ENCODE peak calls at places on chromosomes 11 and 22, in four cellular contexts. One of them, this sample, is unnamed. For H3K36me3, the result is how much of the 10 kb centered on the place peaks cover.

GRCh38 chr11:110095554-110095953 is 2.4 kb downstream of the ZC3H12C start:
- DNase-seq in cardiac muscle cell: no peak
- DNase-seq in adrenal gland: peak
- DNase-seq in breast epithelium: peak
- DNase-seq in this sample: no peak

GRCh38 chr11:112961146-112961668 is at the start of gene NCAM1:
- DNase-seq in cardiac muscle cell: peak
- DNase-seq in adrenal gland: peak
- DNase-seq in breast epithelium: no peak
- DNase-seq in this sample: peak

GRCh38 chr11:62542111-62542745 is 4.4 kb downstream of the AHNAK start:
- DNase-seq in cardiac muscle cell: no peak
- DNase-seq in adrenal gland: no peak
- DNase-seq in breast epithelium: no peak
- DNase-seq in this sample: no peak

GRCh38 chr22:20282901-20283673 is 15.0 kb upstream of the RTN4R start:
- DNase-seq in cardiac muscle cell: no peak
- DNase-seq in adrenal gland: no peak
- DNase-seq in breast epithelium: no peak
- DNase-seq in this sample: no peak

GRCh38 chr11:227824-228223 is 8.3 kb downstream of the SIRT3 start:
- DNase-seq in cardiac muscle cell: no peak
- DNase-seq in adrenal gland: no peak
- DNase-seq in breast epithelium: no peak
- DNase-seq in this sample: no peak

GRCh38 chr11:32266611-32267010 is 168.7 kb downstream of the WT1 start:
- DNase-seq in cardiac muscle cell: no peak
- DNase-seq in adrenal gland: no peak
- DNase-seq in breast epithelium: no peak
- DNase-seq in this sample: no peak

GRCh38 chr22:44703269-44703870 is 1.4 kb downstream of the PRR5 start:
- DNase-seq in cardiac muscle cell: no peak
- DNase-seq in adrenal gland: no peak
- DNase-seq in breast epithelium: no peak
- DNase-seq in this sample: no peak

GRCh38 chr11:77308838-77309237 is 7.4 kb upstream of the GDPD4 start:
- DNase-seq in cardiac muscle cell: no peak
- DNase-seq in adrenal gland: no peak
- DNase-seq in breast epithelium: no peak
- DNase-seq in this sample: no peak

GRCh38 chr22:35797411-35797810 is 79.7 kb downstream of the APOL5 start:
- DNase-seq in cardiac muscle cell: no peak
- DNase-seq in adrenal gland: no peak
- DNase-seq in breast epithelium: no peak
- DNase-seq in this sample: no peak

GRCh38 chr22:35804421-35804820 is 86.7 kb downstream of the APOL5 start:
- DNase-seq in cardiac muscle cell: no peak
- DNase-seq in adrenal gland: no peak
- DNase-seq in breast epithelium: no peak
- DNase-seq in this sample: no peak

GRCh38 chr22:35808377-35808776 is 90.7 kb downstream of the APOL5 start:
- DNase-seq in cardiac muscle cell: no peak
- DNase-seq in adrenal gland: no peak
- DNase-seq in breast epithelium: no peak
- DNase-seq in this sample: no peak

GRCh38 chr22:35805466-35805865 is 87.8 kb downstream of the APOL5 start:
- DNase-seq in cardiac muscle cell: no peak
- DNase-seq in adrenal gland: no peak
- DNase-seq in breast epithelium: no peak
- DNase-seq in this sample: no peak

GRCh38 chr22:35802885-35803284 is 85.2 kb downstream of the APOL5 start:
- DNase-seq in cardiac muscle cell: no peak
- DNase-seq in adrenal gland: no peak
- DNase-seq in breast epithelium: no peak
- DNase-seq in this sample: no peak
- H3K36me3 ChIP-seq in cardiac muscle cell: under half
- H3K36me3 ChIP-seq in adrenal gland: under half
- H3K36me3 ChIP-seq in breast epithelium: under half
- H3K36me3 ChIP-seq in this sample: under half

GRCh38 chr22:50465066-50465465 is 9.8 kb downstream of the SBF1 start:
- DNase-seq in cardiac muscle cell: no peak
- DNase-seq in adrenal gland: no peak
- DNase-seq in breast epithelium: no peak
- DNase-seq in this sample: peak

GRCh38 chr22:50467773-50468440 is 6.9 kb downstream of the SBF1 start:
- DNase-seq in cardiac muscle cell: no peak
- DNase-seq in adrenal gland: no peak
- DNase-seq in breast epithelium: no peak
- DNase-seq in this sample: peak

GRCh38 chr22:50465531-50465930 is 9.3 kb downstream of the SBF1 start:
- DNase-seq in cardiac muscle cell: no peak
- DNase-seq in adrenal gland: no peak
- DNase-seq in breast epithelium: no peak
- DNase-seq in this sample: peak

GRCh38 chr22:50468626-50469025 is 6.2 kb downstream of the SBF1 start:
- DNase-seq in cardiac muscle cell: no peak
- DNase-seq in adrenal gland: no peak
- DNase-seq in breast epithelium: no peak
- DNase-seq in this sample: peak

DNA sequence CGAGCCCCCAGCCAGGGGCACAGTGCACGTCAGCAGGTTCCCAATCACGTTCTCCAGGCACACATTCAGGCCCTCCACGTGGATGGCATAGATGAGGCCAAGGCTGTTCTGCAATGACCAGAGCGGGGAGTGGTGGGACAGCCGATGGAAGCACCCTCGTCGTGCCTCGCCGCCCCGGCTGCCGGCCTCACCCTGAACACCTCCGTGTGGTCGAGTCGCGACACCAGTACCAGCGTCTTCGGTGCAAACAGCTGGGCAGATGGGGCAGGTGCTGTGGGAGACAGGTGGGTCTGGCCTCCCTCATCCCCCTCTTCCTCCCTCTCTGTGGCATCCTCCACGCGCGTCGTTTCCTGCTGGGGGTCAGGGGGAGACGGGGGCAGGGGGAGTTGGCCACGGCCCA is 7.5 kb downstream of the SBF1 start:
- DNase-seq in cardiac muscle cell: no peak
- DNase-seq in adrenal gland: no peak
- DNase-seq in breast epithelium: no peak
- DNase-seq in this sample: no peak
- H3K36me3 ChIP-seq in cardiac muscle cell: under half
- H3K36me3 ChIP-seq in adrenal gland: half or more
- H3K36me3 ChIP-seq in breast epithelium: under half
- H3K36me3 ChIP-seq in this sample: half or more

DNA sequence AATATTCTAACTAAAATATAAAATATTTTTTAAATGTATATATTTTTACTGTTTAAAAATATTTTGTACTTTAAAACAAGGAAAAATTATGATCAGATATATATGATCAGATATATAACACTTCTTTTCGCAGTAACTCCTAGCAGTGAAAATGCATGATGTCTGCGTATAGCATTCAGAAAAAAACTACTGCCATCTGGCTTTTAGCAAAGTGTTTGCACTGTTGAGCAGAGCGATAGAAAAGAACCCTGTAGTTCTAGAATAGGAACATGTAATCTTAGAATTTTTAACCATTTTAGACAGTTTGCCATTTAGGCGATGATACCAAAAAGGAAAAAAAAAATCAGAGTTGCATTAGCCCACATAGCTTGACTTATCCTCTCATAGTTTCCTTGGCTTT is 370.4 kb upstream of the ANO3 start:
- DNase-seq in cardiac muscle cell: no peak
- DNase-seq in adrenal gland: no peak
- DNase-seq in breast epithelium: no peak
- DNase-seq in this sample: no peak
- H3K36me3 ChIP-seq in cardiac muscle cell: under half
- H3K36me3 ChIP-seq in adrenal gland: under half
- H3K36me3 ChIP-seq in breast epithelium: under half
- H3K36me3 ChIP-seq in this sample: under half

GRCh38 chr11:57792870-57793269 is 31.3 kb downstream of the CTNND1 start:
- DNase-seq in cardiac muscle cell: no peak
- DNase-seq in adrenal gland: no peak
- DNase-seq in breast epithelium: no peak
- DNase-seq in this sample: no peak
- H3K36me3 ChIP-seq in cardiac muscle cell: under half
- H3K36me3 ChIP-seq in adrenal gland: under half
- H3K36me3 ChIP-seq in breast epithelium: under half
- H3K36me3 ChIP-seq in this sample: under half

GRCh38 chr22:41650821-41651220 is 29.7 kb downstream of the XRCC6 start:
- DNase-seq in cardiac muscle cell: no peak
- DNase-seq in adrenal gland: no peak
- DNase-seq in breast epithelium: no peak
- DNase-seq in this sample: no peak

GRCh38 chr22:41647771-41648170 is 26.7 kb downstream of the XRCC6 start:
- DNase-seq in cardiac muscle cell: no peak
- DNase-seq in adrenal gland: no peak
- DNase-seq in breast epithelium: no peak
- DNase-seq in this sample: no peak

GRCh38 chr22:41654322-41654721 is 33.2 kb downstream of the XRCC6 start:
- DNase-seq in cardiac muscle cell: no peak
- DNase-seq in adrenal gland: no peak
- DNase-seq in breast epithelium: no peak
- DNase-seq in this sample: no peak

GRCh38 chr22:41648431-41648830 is 27.3 kb downstream of the XRCC6 start:
- DNase-seq in cardiac muscle cell: no peak
- DNase-seq in adrenal gland: no peak
- DNase-seq in breast epithelium: no peak
- DNase-seq in this sample: no peak

GRCh38 chr22:41650229-41650628 is 29.1 kb downstream of the XRCC6 start:
- DNase-seq in cardiac muscle cell: no peak
- DNase-seq in adrenal gland: no peak
- DNase-seq in breast epithelium: no peak
- DNase-seq in this sample: no peak
- H3K36me3 ChIP-seq in cardiac muscle cell: half or more
- H3K36me3 ChIP-seq in adrenal gland: half or more
- H3K36me3 ChIP-seq in breast epithelium: under half
- H3K36me3 ChIP-seq in this sample: half or more

GRCh38 chr11:68933605-68934320 is 30.1 kb downstream of the IGHMBP2 start:
- DNase-seq in cardiac muscle cell: no peak
- DNase-seq in adrenal gland: no peak
- DNase-seq in breast epithelium: no peak
- DNase-seq in this sample: no peak
- H3K36me3 ChIP-seq in cardiac muscle cell: under half
- H3K36me3 ChIP-seq in adrenal gland: half or more
- H3K36me3 ChIP-seq in breast epithelium: under half
- H3K36me3 ChIP-seq in this sample: half or more

This sample was measured in upper lobe of left lung.